ENCODE peak calls at places on chromosomes 11 and 22, in ten cellular contexts. F, C, U, G, M, W, L, E, V and D are unnamed samples.
A peak's percentile ranks its signal among the peaks of the same experiment; 100 is the strongest.

GRCh38 chr11:15805726-15806125 is 550.6 kb downstream of the SOX6 start:
- DNase-seq in F (no peak), C (no peak), U (no peak), G (no peak), M (no peak), W (no peak), L (no peak), E (no peak), V (no peak), D (no peak)

GRCh38 chr22:46104881-46105493 is 45.3 kb upstream of the PPARA start:
- DNase-seq in F (no peak), C (no peak), U (no peak), G (no peak), M (no peak), W (no peak), L (no peak), E (peak; percentile 73), V (peak; percentile 57), D (no peak)

GRCh38 chr22:21041937-21042336 is 3.8 kb upstream of the LRRC74B start:
- DNase-seq in F (no peak), C (no peak), U (no peak), G (no peak), M (no peak), W (no peak), L (no peak), E (no peak), V (peak; percentile 19), D (no peak)

GRCh38 chr11:93832780-93833179 is 17.6 kb downstream of the VSTM5 start:
- DNase-seq in F (no peak), C (no peak), U (no peak), G (no peak), M (no peak), W (no peak), L (no peak), E (no peak), V (no peak), D (no peak)

GRCh38 chr11:64268687-64269379 is 15.6 kb downstream of the BAD start:
- DNase-seq in F (peak; percentile 73), C (peak; percentile 96), U (peak; percentile 82), G (peak; percentile 86), M (no peak), W (peak; percentile 42), L (no peak), E (peak; percentile 76), V (peak; percentile 88), D (no peak)

GRCh38 chr22:27110985-27111451 is 453.6 kb downstream of the MIAT start:
- DNase-seq in F (peak; percentile 62), C (no peak), U (no peak), G (peak; percentile 75), M (no peak), W (no peak), L (no peak), E (peak; percentile 78), V (peak; percentile 74), D (no peak)

GRCh38 chr22:27804683-27805297 is 3.2 kb upstream of the MN1 start:
- DNase-seq in F (peak; percentile 74), C (peak; percentile 64), U (peak; percentile 64), G (peak; percentile 78), M (no peak), W (peak; percentile 30), L (peak; percentile 18), E (peak; percentile 59), V (peak; percentile 69), D (peak; percentile 78)

GRCh38 chr11:2576116-2576515 is 123.7 kb downstream of the KCNQ1OT1 start:
- DNase-seq in F (no peak), C (peak; percentile 10), U (no peak), G (no peak), M (no peak), W (no peak), L (no peak), E (no peak), V (no peak), D (no peak)

GRCh38 chr11:128502736-128503135 is 84.6 kb downstream of the ETS1 start:
- DNase-seq in F (no peak), C (no peak), U (no peak), G (peak; percentile 49), M (no peak), W (no peak), L (peak; percentile 77), E (peak; percentile 46), V (peak; percentile 96), D (no peak)

DNA sequence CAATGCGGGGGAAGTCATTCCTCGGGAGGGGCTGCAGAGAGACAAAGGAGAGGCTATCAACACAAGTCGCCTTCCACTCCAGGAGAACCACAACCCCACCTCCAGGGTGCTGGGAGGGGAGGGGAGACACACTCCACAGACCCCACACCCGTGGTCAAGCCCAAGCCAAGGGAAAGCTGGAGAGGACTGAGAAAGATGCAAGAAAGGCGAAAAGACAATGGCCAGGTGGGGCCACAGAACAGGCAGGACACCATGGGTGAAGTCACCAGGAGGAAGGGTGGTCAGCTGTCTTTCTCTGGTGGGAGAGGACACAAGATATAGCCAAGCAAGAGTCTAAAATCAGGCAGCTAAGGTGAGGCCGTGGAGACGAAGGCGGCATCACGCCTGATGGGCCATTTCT is 16.0 kb downstream of the HDHD5 start:
- DNase-seq in F (no peak), C (no peak), U (no peak), G (no peak), M (no peak), W (no peak), L (no peak), E (no peak), V (no peak), D (no peak)
- TF ChIP-seq CTCF in F (no peak), C (no peak), U (no peak), G (no peak), M (no peak), W (no peak), L (no peak), E (no peak), V (no peak), D (no peak)

GRCh38 chr11:45252877-45253276 is 33.3 kb downstream of the SYT13 start:
- DNase-seq in F (no peak), C (no peak), U (no peak), G (no peak), M (no peak), W (no peak), L (no peak), E (no peak), V (no peak), D (no peak)

GRCh38 chr11:45254070-45254469 is 32.1 kb downstream of the SYT13 start:
- DNase-seq in F (no peak), C (no peak), U (no peak), G (no peak), M (no peak), W (no peak), L (no peak), E (no peak), V (no peak), D (no peak)

GRCh38 chr11:45252134-45252856 is 33.8 kb downstream of the SYT13 start:
- DNase-seq in F (peak; percentile 83), C (peak; percentile 62), U (peak; percentile 84), G (no peak), M (no peak), W (no peak), L (no peak), E (peak; percentile 69), V (peak; percentile 20), D (peak; percentile 85)

GRCh38 chr11:45250035-45250693 is 36.0 kb downstream of the SYT13 start:
- DNase-seq in F (no peak), C (no peak), U (no peak), G (no peak), M (no peak), W (no peak), L (no peak), E (no peak), V (no peak), D (no peak)

DNA sequence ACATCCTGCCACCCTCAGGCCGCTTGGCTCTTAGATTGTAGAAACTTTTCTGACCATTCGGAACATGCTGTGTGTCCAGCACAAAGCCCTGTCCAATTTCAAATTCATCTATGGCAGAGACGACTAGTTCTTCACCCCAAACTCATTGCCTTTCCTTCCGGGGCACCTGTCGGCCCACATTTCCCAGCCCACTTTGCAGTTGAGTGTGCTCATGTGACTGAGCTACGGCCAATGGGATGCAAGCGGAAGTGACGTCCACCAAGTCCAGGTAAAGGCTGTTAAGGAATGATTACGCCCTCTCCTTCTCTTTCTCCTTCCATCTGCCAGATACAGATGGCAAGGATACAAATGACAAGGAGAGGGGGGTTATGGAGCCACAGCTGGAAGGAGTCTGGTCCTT is 32.5 kb downstream of the SYT13 start:
- DNase-seq in F (no peak), C (no peak), U (no peak), G (no peak), M (no peak), W (no peak), L (no peak), E (no peak), V (no peak), D (no peak)
- TF ChIP-seq CTCF in F (no peak), C (no peak), U (no peak), G (no peak), M (no peak), W (no peak), L (no peak), E (no peak), V (no peak), D (no peak)

DNA sequence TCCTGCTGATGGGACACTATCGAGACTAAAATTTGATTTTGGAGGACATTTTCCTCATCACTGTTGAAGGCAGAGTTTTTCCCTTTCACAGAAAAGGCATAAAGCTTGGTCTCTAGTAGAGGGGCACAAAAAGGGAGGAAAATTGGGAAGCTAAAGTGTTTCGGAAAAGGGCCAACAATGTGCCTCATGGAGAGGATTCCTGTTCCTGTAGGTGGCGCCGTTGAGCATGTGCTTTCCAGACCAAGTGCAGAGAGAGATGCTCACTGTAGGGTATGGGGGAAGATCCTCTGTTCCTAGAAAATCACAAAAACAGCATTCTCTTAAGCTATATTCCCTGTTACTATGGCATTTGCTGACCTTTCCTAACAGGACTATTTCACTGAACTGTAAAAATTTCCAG is 18.4 kb upstream of the OR4C5 start:
- DNase-seq in F (no peak), C (no peak), U (no peak), G (no peak), M (no peak), W (no peak), L (no peak), E (peak; percentile 12), V (no peak), D (no peak)
- TF ChIP-seq CTCF in F (no peak), C (no peak), U (no peak), G (no peak), M (no peak), W (no peak), L (no peak), E (no peak), V (no peak), D (no peak)

DNA sequence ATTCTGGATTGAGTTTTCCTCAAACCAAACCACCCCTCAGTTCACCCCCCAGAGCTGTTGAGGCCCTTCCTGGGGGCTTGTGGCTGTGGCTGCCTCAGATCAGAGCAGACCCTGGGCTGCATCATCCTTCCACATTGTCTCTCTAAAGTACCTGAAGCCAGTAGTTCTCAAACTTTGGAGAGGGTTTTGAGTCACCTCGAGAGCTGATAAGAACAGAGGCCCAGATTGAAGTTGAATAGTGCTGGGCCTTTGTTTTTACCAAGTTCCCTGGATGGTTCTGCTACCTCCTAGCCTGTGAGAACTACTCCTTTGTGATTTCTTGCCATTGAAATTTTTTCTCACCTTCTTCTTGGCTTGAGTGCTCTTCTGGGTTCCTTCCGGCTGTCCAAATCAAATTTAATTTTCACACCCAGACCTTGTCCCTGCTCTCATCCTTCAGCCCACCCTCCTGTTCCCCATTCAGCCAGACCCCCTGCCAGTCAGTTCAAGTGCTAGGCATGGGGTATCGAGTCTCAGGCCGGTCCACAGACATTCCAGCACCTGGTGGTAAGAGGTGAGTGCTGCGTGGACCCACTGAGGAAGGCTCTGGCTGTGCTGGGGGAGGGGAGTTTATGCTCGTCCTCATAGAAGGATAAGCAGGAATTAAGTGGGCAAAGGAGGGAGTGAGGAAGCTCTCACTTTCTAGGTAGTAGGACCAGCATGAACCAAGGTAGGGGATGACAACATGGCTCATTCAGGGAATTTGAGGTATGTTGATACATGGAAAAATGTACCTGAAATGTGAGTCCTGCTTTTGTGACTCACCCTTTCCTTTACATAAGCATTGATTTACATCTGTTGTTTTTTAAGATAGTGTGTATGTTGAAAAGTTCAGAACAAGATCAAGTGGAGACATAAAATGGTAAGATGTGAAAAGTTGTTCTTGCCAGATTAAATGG is 116.5 kb downstream of the PTPRJ start:
- DNase-seq in F (no peak), C (no peak), U (no peak), G (peak; percentile 43), M (peak; percentile 62), W (no peak), L (no peak), E (no peak), V (no peak), D (no peak)
- TF ChIP-seq CTCF in F (no peak), C (no peak), U (no peak), G (no peak), M (no peak), W (no peak), L (no peak), E (no peak), V (no peak), D (no peak)